ENCODE peak calls at places on chromosomes 1 and 21, in four cellular contexts. G, U, Z and B are unnamed samples.

GRCh38 chr21:33940846-33941245 is 25.2 kb upstream of the ATP5PO start:
- DNase-seq in G (no peak), U (no peak), Z (peak; percentile 16), B (no peak)

GRCh38 chr1:22709891-22710687 is 550 bp upstream of the EPHB2 start:
- DNase-seq in G (no peak), U (no peak), Z (no peak), B (no peak)

GRCh38 chr1:234919061-234919755 is 209.4 kb downstream of the TOMM20 start:
- DNase-seq in G (no peak), U (no peak), Z (no peak), B (no peak)

GRCh38 chr1:89635825-89636815 is 3.2 kb downstream of the LRRC8C start:
- DNase-seq in G (no peak), U (no peak), Z (peak; percentile 80), B (no peak)

GRCh38 chr1:109498161-109498801 is 4.4 kb downstream of the CYB561D1 start:
- DNase-seq in G (no peak), U (no peak), Z (peak; percentile 44), B (no peak)

GRCh38 chr1:212030936-212031528 is 4.3 kb downstream of the INTS7 start:
- DNase-seq in G (no peak), U (no peak), Z (peak; percentile 86), B (no peak)

GRCh38 chr1:182084487-182085316 is 23.2 kb upstream of the ZNF648 start:
- DNase-seq in G (peak; percentile 67), U (no peak), Z (peak; percentile 62), B (peak; percentile 49)

GRCh38 chr1:210597555-210598134 is 268.9 kb downstream of the HHAT start:
- DNase-seq in G (peak; percentile 44), U (no peak), Z (peak; percentile 92), B (no peak)

GRCh38 chr1:156910309-156910782 is 10.1 kb upstream of the LRRC71 start:
- DNase-seq in G (peak; percentile 12), U (no peak), Z (no peak), B (no peak)

GRCh38 chr1:8076171-8076570 is 50.1 kb upstream of the ERRFI1 start:
- DNase-seq in G (no peak), U (no peak), Z (no peak), B (no peak)

GRCh38 chr1:12615916-12616708 is 1.9 kb downstream of the DHRS3 start:
- DNase-seq in G (no peak), U (no peak), Z (peak; percentile 27), B (no peak)

GRCh38 chr1:234924450-234925355 is 203.9 kb downstream of the TOMM20 start:
- DNase-seq in G (no peak), U (no peak), Z (no peak), B (no peak)

GRCh38 chr1:205325334-205325884 is 3.9 kb upstream of the NUAK2 start:
- DNase-seq in G (peak; percentile 14), U (peak; percentile 53), Z (peak; percentile 78), B (no peak)

GRCh38 chr1:192807221-192807967 is 1.4 kb upstream of the RGS2 start:
- DNase-seq in G (no peak), U (no peak), Z (no peak), B (no peak)

GRCh38 chr1:243719476-243719875 is 130.6 kb downstream of the AKT3 start:
- DNase-seq in G (no peak), U (no peak), Z (peak; percentile 6), B (no peak)

GRCh38 chr1:1206376-1207253 is at the start of gene TNFRSF18:
- DNase-seq in G (no peak), U (no peak), Z (no peak), B (no peak)

GRCh38 chr1:25695991-25696330 is 79.4 kb downstream of the MAN1C1 start:
- DNase-seq in G (no peak), U (no peak), Z (peak; percentile 93), B (no peak)

GRCh38 chr1:213683529-213683928 is 304.2 kb upstream of the PROX1 start:
- DNase-seq in G (no peak), U (no peak), Z (no peak), B (no peak)

GRCh38 chr1:1777950-1778826 is at the start of gene NADK:
- DNase-seq in G (peak; percentile 70), U (no peak), Z (no peak), B (peak; percentile 26)

GRCh38 chr1:30029677-30030076 is 693.7 kb downstream of the MATN1 start:
- DNase-seq in G (no peak), U (no peak), Z (no peak), B (no peak)

GRCh38 chr1:241557551-241558193 is 25.5 kb downstream of the KMO start:
- DNase-seq in G (no peak), U (no peak), Z (no peak), B (no peak)

GRCh38 chr1:193115629-193116227 is 6.1 kb upstream of the CDC73 start:
- DNase-seq in G (no peak), U (no peak), Z (peak; percentile 97), B (no peak)

GRCh38 chr1:178057863-178058576 is 35.9 kb upstream of the RASAL2 start:
- DNase-seq in G (no peak), U (no peak), Z (peak; percentile 40), B (no peak)

GRCh38 chr1:243723458-243724043 is 126.5 kb downstream of the AKT3 start:
- DNase-seq in G (no peak), U (no peak), Z (peak; percentile 4), B (no peak)

GRCh38 chr1:59601032-59601431 is 213.7 kb upstream of the HOOK1 start:
- DNase-seq in G (no peak), U (no peak), Z (no peak), B (no peak)

GRCh38 chr21:32472890-32473765 is 60.6 kb downstream of the EVA1C start:
- DNase-seq in G (no peak), U (no peak), Z (no peak), B (no peak)

GRCh38 chr1:110433803-110434202 is 17.1 kb upstream of the PROK1 start:
- DNase-seq in G (no peak), U (no peak), Z (peak; percentile 70), B (peak; percentile 37)

GRCh38 chr1:201426395-201427310 is 5.1 kb upstream of the TNNI1 start:
- DNase-seq in G (no peak), U (no peak), Z (no peak), B (no peak)

GRCh38 chr1:190373705-190374336 is 103.8 kb downstream of the BRINP3 start:
- DNase-seq in G (peak; percentile 0), U (no peak), Z (peak; percentile 19), B (no peak)

GRCh38 chr1:2248127-2248826 is 20.2 kb downstream of the SKI start:
- DNase-seq in G (no peak), U (no peak), Z (no peak), B (no peak)

GRCh38 chr1:225454733-225455132 is 26.9 kb upstream of the LBR start:
- DNase-seq in G (peak; percentile 13), U (peak; percentile 28), Z (peak; percentile 88), B (no peak)

GRCh38 chr21:43005635-43006034 is 31.3 kb downstream of the PKNOX1 start:
- DNase-seq in G (no peak), U (no peak), Z (no peak), B (no peak)

GRCh38 chr1:156766288-156767100 is 841 bp upstream of the PRCC start:
- DNase-seq in G (no peak), U (no peak), Z (peak; percentile 36), B (no peak)

GRCh38 chr1:203692565-203693470 is 66.2 kb downstream of the ATP2B4 start:
- DNase-seq in G (no peak), U (no peak), Z (peak; percentile 96), B (no peak)